ENCODE peak calls at places on chromosomes 7 and 10, in six cellular contexts. G is esophagus squamous epithelium, J is mammary epithelial cell, A is heart left ventricle, R is GM23338, X is ascending aorta. Z is an unnamed sample. For H3K36me3, the result is how much of the 10 kb centered on the place peaks cover.

GRCh38 chr7:24135003-24135817 is 148.8 kb upstream of the NPY start:
- DNase-seq in A (no peak), R (no peak), X (no peak), J (no peak), G (no peak), Z (no peak)

GRCh38 chr7:10708447-10708846 is 265.2 kb upstream of the PHF14 start:
- DNase-seq in R (peak), G (no peak), A (no peak), X (no peak), J (no peak), Z (no peak)

GRCh38 chr7:27148031-27148775 is 629 bp upstream of the HOXA6 start:
- DNase-seq in X (no peak), R (peak), J (peak), A (no peak), G (no peak), Z (peak)

GRCh38 chr10:114780610-114781184 is 40.9 kb upstream of the FHIP2A start:
- DNase-seq in R (peak), X (no peak), G (no peak), J (no peak), A (no peak), Z (no peak)

GRCh38 chr7:107312418-107312817 is 143.6 kb downstream of the HBP1 start:
- DNase-seq in R (no peak), X (no peak), A (no peak), J (peak), G (no peak), Z (no peak)

GRCh38 chr10:30986027-30986672 is 45.5 kb downstream of the ZNF438 start:
- DNase-seq in X (no peak), A (no peak), G (no peak), J (peak), R (no peak), Z (no peak)

GRCh38 chr7:22821702-22822485 is 755 bp downstream of the TOMM7 start:
- DNase-seq in G (no peak), J (peak), X (no peak), A (no peak), R (no peak), Z (no peak)

GRCh38 chr10:48527691-48528212 is 77.1 kb downstream of the ARHGAP22 start:
- DNase-seq in A (no peak), X (no peak), G (no peak), J (no peak), R (no peak), Z (no peak)

GRCh38 chr10:11841375-11841774 is 18.2 kb downstream of the PROSER2 start:
- DNase-seq in J (no peak), G (no peak), X (no peak), R (no peak), A (no peak), Z (no peak)

GRCh38 chr7:157714166-157715070 is 377.6 kb downstream of the DNAJB6 start:
- DNase-seq in J (no peak), G (no peak), A (no peak), X (no peak), R (no peak), Z (peak)

GRCh38 chr7:2698581-2699288 is 10.7 kb downstream of the AMZ1 start:
- DNase-seq in X (no peak), J (no peak), R (no peak), G (no peak), A (no peak), Z (no peak)

GRCh38 chr7:55657654-55658053 is 85.4 kb upstream of the VOPP1 start:
- DNase-seq in R (no peak), X (no peak), G (no peak), A (no peak), J (no peak), Z (no peak)

GRCh38 chr10:89064764-89065163 is 74.2 kb downstream of the FAS start:
- DNase-seq in G (no peak), X (no peak), R (no peak), A (no peak), J (no peak), Z (no peak)

GRCh38 chr10:112215342-112215774 is 31.8 kb upstream of the GPAM start:
- DNase-seq in A (no peak), J (no peak), X (no peak), G (no peak), R (no peak), Z (no peak)

GRCh38 chr10:71817831-71818268 is 33.2 kb downstream of the PSAP start:
- DNase-seq in J (no peak), A (peak), X (no peak), G (no peak), R (no peak), Z (peak)

GRCh38 chr10:73876971-73877370 is 2.6 kb upstream of the CAMK2G start:
- DNase-seq in J (peak), R (no peak), X (no peak), A (no peak), G (no peak), Z (no peak)

GRCh38 chr7:28520074-28521015 is 108.0 kb downstream of the CREB5 start:
- DNase-seq in J (peak), A (no peak), R (no peak), X (no peak), G (no peak), Z (no peak)

GRCh38 chr10:43844236-43844635 is 195.6 kb upstream of the ZNF32 start:
- DNase-seq in R (no peak), X (no peak), A (no peak), J (no peak), G (no peak), Z (peak)

GRCh38 chr7:27641576-27642230 is 21.0 kb downstream of the HIBADH start:
- DNase-seq in X (no peak), J (no peak), R (no peak), G (no peak), A (no peak), Z (no peak)

GRCh38 chr10:119443970-119444660 is 98.4 kb downstream of the RGS10 start:
- DNase-seq in A (no peak), G (no peak), X (no peak), J (no peak), R (no peak), Z (no peak)

GRCh38 chr10:86295351-86295750 is 71.2 kb downstream of the GRID1 start:
- DNase-seq in A (no peak), X (no peak), J (no peak), R (no peak), G (no peak), Z (peak)

GRCh38 chr10:16116404-16117304 is 256.3 kb upstream of the MINDY3 start:
- DNase-seq in G (no peak), J (peak), X (no peak), R (peak), A (no peak), Z (no peak)

GRCh38 chr7:47485640-47486435 is 96.1 kb downstream of the TNS3 start:
- DNase-seq in X (no peak), G (no peak), J (no peak), A (no peak), R (no peak), Z (no peak)

GRCh38 chr7:47484923-47485639 is 96.8 kb downstream of the TNS3 start:
- DNase-seq in J (no peak), A (no peak), G (no peak), R (no peak), X (no peak), Z (no peak)

GRCh38 chr7:47483604-47484273 is 98.2 kb downstream of the TNS3 start:
- DNase-seq in X (no peak), R (peak), A (no peak), J (no peak), G (no peak), Z (no peak)

GRCh38 chr7:47482013-47482761 is 99.7 kb downstream of the TNS3 start:
- DNase-seq in A (peak), G (no peak), J (peak), R (no peak), X (peak), Z (peak)

DNA sequence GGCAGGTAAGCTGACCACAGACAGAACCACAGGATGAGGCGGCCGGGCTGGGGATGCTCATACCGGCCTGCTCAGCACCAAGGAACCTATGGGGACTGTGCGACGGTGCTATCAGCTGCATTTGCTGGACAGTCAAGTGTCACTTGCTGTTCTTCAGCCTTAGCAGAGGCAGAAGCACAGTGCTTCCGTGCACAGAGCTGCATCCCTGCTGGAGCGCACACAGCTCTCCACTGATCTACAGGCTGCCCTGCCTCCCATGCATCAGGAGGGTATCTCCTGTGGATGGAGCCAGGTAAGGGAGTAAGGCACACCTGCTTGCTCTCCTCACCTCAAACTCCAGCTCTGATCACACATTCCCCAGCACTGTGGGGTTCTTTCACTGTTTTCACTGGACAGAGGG is 97.5 kb downstream of the TNS3 start:
- DNase-seq in R (no peak), J (no peak), A (no peak), G (no peak), X (no peak), Z (no peak)
- H3K27ac ChIP-seq in R (no peak), J (no peak), A (peak), G (no peak), X (peak), Z (no peak)

DNA sequence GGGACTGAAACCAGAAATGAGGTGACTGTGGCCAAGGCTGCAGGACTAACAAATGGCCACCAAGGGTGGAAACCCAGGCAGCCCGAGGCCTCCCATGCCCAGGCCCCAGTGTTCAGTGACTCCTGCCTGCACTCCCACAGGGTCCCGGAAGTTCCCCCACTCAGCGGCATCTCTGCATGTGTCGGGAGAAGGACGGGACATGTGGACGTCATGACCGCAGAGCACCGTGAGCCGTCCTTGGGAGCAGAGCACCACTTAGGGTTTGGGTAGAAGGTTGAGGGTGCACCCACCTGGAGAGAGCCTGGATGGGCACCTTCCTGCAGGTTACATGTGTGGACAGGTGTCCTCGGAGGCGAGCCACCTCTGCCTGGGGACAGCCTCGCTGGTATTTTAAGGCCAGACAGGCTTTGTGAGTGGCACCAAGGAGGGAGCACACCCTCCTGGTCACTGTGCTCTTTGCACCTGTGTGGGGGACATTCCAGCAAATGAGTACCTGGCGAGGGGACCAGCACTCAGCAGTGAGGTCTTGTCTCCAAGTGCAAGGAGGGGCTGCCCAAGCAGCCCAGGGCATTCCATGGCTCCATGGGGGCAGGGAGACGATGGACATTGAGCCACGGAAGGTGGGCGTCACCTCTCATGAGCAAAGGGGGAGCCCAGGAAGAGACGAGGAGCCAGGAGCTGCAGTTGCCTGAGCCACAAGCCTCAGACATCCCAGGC is 95.3 kb upstream of the TCERG1L start:
- DNase-seq in X (no peak), G (no peak), A (no peak), R (no peak), J (no peak), Z (no peak)
- TF ChIP-seq CTCF in X (no peak), G (no peak), A (no peak), R (no peak), J (no peak), Z (no peak)

DNA sequence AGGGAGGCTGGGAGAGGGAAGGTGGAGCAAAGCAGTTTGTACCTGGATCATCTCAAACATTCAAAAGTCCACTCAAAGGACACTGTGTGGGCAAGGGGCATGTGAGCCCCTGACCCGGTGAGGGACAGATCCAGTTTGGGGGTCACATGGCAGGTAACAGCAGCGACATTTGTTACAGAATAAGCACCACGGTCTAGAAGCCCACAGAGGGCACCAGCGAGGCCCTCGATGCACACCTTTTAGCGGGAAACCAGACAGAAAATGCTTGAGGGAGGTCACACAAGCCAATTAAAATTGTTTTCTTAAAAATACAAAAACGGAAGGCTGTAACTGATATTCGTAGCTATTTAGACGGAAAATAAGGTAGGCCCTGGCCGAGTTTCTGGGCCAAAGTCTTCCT is 144.4 kb downstream of the ZMYND11 start:
- DNase-seq in A (no peak), X (no peak), R (peak), J (no peak), G (no peak), Z (no peak)
- H3K36me3 ChIP-seq in A (under half), X (half or more), R (under half), J (under half), G (under half), Z (half or more)

DNA sequence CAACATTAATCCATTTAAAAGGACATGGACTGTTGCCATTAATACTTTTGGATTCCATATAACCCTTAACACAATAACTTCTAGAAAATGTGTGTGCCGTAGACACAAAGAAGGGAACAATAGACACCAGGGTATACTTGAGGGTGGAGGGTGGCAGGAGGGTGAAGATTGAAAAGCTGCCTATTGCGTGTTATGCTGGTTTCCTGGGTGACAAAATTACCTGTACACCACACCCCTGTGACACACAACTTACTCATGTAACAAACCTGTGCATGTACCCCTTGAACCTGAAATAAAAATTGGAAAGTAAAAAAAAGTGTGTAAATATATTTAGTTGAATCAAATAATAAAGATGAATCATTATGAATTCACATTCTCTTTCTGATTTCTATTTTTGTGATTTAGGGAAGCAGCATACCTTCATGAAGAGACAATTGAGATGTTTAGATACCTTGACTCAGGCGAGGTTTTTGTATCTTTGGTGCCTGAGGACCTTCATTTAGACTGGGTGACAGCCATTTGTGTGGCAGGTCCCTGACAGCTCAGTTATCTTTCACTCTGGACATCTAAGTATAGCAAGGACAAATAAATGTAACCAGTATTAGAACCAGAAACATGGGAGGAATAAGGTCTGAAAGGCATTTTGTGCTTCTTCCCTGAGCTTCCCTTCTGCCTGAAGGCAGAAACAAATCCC is 28.7 kb downstream of the GIMAP8 start:
- DNase-seq in A (no peak), X (no peak), J (peak), R (no peak), G (no peak), Z (no peak)
- H3K27ac ChIP-seq in A (peak), X (no peak), J (peak), R (no peak), G (no peak), Z (no peak)

GRCh38 chr7:101035941-101036340 is 16.1 kb downstream of the MUC17 start:
- DNase-seq in G (no peak), J (no peak), R (no peak), A (no peak), X (no peak), Z (no peak)

GRCh38 chr7:101031082-101031481 is 11.2 kb downstream of the MUC17 start:
- DNase-seq in A (no peak), J (peak), R (peak), X (no peak), G (no peak), Z (no peak)
- TF ChIP-seq CTCF in A (no peak), J (peak), R (peak), X (no peak), G (no peak), Z (no peak)

GRCh38 chr7:90216771-90217170 is 5.2 kb downstream of the STEAP2 start:
- DNase-seq in G (no peak), J (no peak), X (no peak), A (no peak), R (no peak), Z (no peak)
- H3K36me3 ChIP-seq in G (under half), J (under half), X (under half), A (under half), R (under half), Z (under half)

DNA sequence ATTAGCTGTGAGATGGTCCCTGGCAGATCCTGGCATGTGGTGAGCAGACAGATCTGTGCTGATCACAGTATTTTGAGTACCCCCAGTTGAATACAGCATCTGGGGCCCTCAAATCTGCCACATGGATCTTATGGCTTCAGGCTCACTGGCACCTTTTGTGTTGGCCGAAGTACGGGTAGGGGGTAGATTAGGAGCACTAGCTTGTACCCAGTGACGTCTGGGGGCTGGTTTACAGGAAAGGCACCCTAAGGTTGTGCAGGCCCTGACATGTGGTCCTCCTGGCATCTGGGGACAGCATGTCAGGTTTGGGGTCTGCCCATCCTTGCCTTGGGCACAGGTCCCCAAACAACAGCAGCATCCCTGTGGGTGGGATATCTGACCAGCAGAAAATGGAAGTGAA is 53.2 kb downstream of the SYPL1 start:
- DNase-seq in J (no peak), A (no peak), R (no peak), G (no peak), X (no peak), Z (no peak)
- H3K27ac ChIP-seq in J (peak), A (no peak), R (no peak), G (peak), X (no peak), Z (no peak)

GRCh38 chr10:124125305-124126116 is 32.1 kb upstream of the CHST15 start:
- DNase-seq in A (no peak), J (peak), X (no peak), G (no peak), R (peak), Z (no peak)
- TF ChIP-seq CTCF in A (peak), J (peak), X (peak), G (no peak), R (peak), Z (peak)